ENCODE peak calls at places on chromosomes 12 and 14, in eight cellular contexts. G is lower lobe of right lung; P is CD8-positive, alpha-beta T cell; C is IMR-90; A is Panc1; S is heart right ventricle; F is PC-3; Q is naive thymus-derived CD4-positive, alpha-beta T cell. O is an unnamed sample.

GRCh38 chr14:69459122-69459521 is 25.4 kb upstream of the PLEKHD1 start:
- ATAC-seq in A (no peak), C (no peak), P (no peak), F (no peak), S (no peak), G (peak; percentile 89), Q (no peak), O (no peak)

GRCh38 chr14:41806355-41806975 is 199.8 kb downstream of the LRFN5 start:
- ATAC-seq in S (no peak), C (no peak), F (no peak), P (no peak), G (no peak), A (no peak), Q (no peak), O (no peak)

GRCh38 chr12:14418526-14418925 is 53.0 kb downstream of the ATF7IP start:
- ATAC-seq in A (no peak), G (peak; percentile 76), C (peak; percentile 32), S (peak; percentile 64), Q (peak; percentile 72), F (peak; percentile 18), P (peak; percentile 56), O (no peak)

GRCh38 chr12:132132609-132133430 is 11.3 kb downstream of the DDX51 start:
- ATAC-seq in G (no peak), F (no peak), A (peak; percentile 3), P (no peak), S (no peak), Q (peak; percentile 8), C (no peak), O (no peak)

GRCh38 chr14:35988972-35989690 is 163.0 kb downstream of the BRMS1L start:
- ATAC-seq in F (peak; percentile 89), G (no peak), S (no peak), A (no peak), Q (no peak), C (no peak), P (no peak), O (no peak)

GRCh38 chr12:121288158-121288848 is 8.2 kb downstream of the CAMKK2 start:
- ATAC-seq in P (no peak), S (no peak), F (no peak), A (no peak), C (no peak), G (peak; percentile 48), Q (peak; percentile 45), O (no peak)

GRCh38 chr12:25723286-25723685 is 170.2 kb upstream of the LMNTD1 start:
- ATAC-seq in P (no peak), A (no peak), G (no peak), F (peak; percentile 45), C (no peak), S (no peak), Q (no peak), O (peak; percentile 48)

GRCh38 chr12:68784015-68784414 is 24.0 kb upstream of the MDM2 start:
- ATAC-seq in G (peak; percentile 65), C (no peak), P (no peak), Q (peak; percentile 65), S (no peak), F (no peak), A (no peak), O (no peak)

GRCh38 chr12:92552412-92553108 is 150.2 kb upstream of the PLEKHG7 start:
- ATAC-seq in P (no peak), A (no peak), S (peak; percentile 35), G (peak; percentile 39), C (peak; percentile 51), Q (no peak), F (no peak), O (no peak)

GRCh38 chr14:77691259-77691658 is 16.6 kb downstream of the ALKBH1 start:
- ATAC-seq in S (peak; percentile 92), F (no peak), G (no peak), Q (no peak), C (no peak), P (no peak), A (no peak), O (no peak)

GRCh38 chr14:21537088-21537424 is 10.9 kb upstream of the SALL2 start:
- ATAC-seq in P (no peak), G (no peak), S (no peak), Q (no peak), F (no peak), C (no peak), A (no peak), O (no peak)

GRCh38 chr14:23436327-23437141 is 1.1 kb upstream of the MYH7 start:
- ATAC-seq in Q (no peak), S (peak; percentile 3), P (no peak), F (no peak), C (no peak), A (no peak), G (no peak), O (no peak)

GRCh38 chr14:95295600-95296376 is 23.9 kb downstream of the CLMN start:
- ATAC-seq in F (no peak), S (no peak), P (no peak), Q (no peak), C (no peak), A (no peak), G (no peak), O (no peak)

GRCh38 chr14:50835280-50835679 is 4.3 kb upstream of the NIN start:
- ATAC-seq in S (no peak), P (no peak), Q (no peak), F (no peak), G (no peak), A (no peak), C (no peak), O (no peak)

GRCh38 chr12:27460471-27460978 is 14.0 kb downstream of the SMCO2 start:
- ATAC-seq in Q (no peak), G (no peak), A (peak; percentile 54), F (peak; percentile 77), C (no peak), P (no peak), S (no peak), O (no peak)

GRCh38 chr12:132597333-132598283 is 12.8 kb downstream of the LRCOL1 start:
- ATAC-seq in Q (peak; percentile 43), S (no peak), P (peak; percentile 63), C (peak; percentile 31), G (no peak), F (no peak), A (no peak), O (no peak)

GRCh38 chr14:76987956-76988520 is 40.5 kb downstream of the IRF2BPL start:
- ATAC-seq in C (no peak), P (no peak), F (no peak), S (no peak), Q (no peak), A (no peak), G (no peak), O (no peak)

GRCh38 chr14:34203271-34203722 is 252.4 kb upstream of the EGLN3 start:
- ATAC-seq in F (peak; percentile 90), A (no peak), G (no peak), P (no peak), Q (no peak), S (no peak), C (no peak), O (no peak)

GRCh38 chr14:68293404-68293803 is 473.8 kb downstream of the RAD51B start:
- ATAC-seq in S (no peak), P (peak; percentile 42), A (no peak), G (no peak), F (no peak), C (no peak), Q (peak; percentile 54), O (no peak)

GRCh38 chr12:27453462-27453861 is 6.9 kb downstream of the SMCO2 start:
- ATAC-seq in G (no peak), F (no peak), Q (no peak), A (no peak), P (no peak), S (peak; percentile 59), C (no peak), O (no peak)

GRCh38 chr12:118513554-118513953 is 137.2 kb downstream of the SUDS3 start:
- ATAC-seq in S (no peak), G (no peak), F (no peak), Q (no peak), P (no peak), A (no peak), C (no peak), O (no peak)

GRCh38 chr12:66533767-66534166 is 145.1 kb downstream of the GRIP1 start:
- ATAC-seq in P (no peak), A (no peak), S (no peak), C (no peak), F (no peak), Q (no peak), G (no peak), O (no peak)

GRCh38 chr14:37590810-37591139 is 4.3 kb downstream of the FOXA1 start:
- ATAC-seq in F (no peak), A (no peak), S (no peak), G (no peak), Q (no peak), P (no peak), C (no peak), O (no peak)
- H3K27me3 ChIP-seq in F (no peaks in the 10 kb centered on the region), A (no peaks in the 10 kb centered on the region), S (peaks cover 99% of the 10 kb centered on the region), G (peaks cover 89% of the 10 kb centered on the region), Q (no peaks in the 10 kb centered on the region), P (peaks cover 13% of the 10 kb centered on the region), C (peaks cover 72% of the 10 kb centered on the region), O (peaks cover 100% of the 10 kb centered on the region)

GRCh38 chr14:29926701-29927595 is 699 bp downstream of the PRKD1 start:
- ATAC-seq in A (peak; percentile 69), P (no peak), S (peak; percentile 53), C (peak; percentile 53), Q (no peak), G (peak; percentile 72), F (peak; percentile 56), O (peak; percentile 57)
- H3K27me3 ChIP-seq in A (no peaks in the 10 kb centered on the region), P (peaks cover 12% of the 10 kb centered on the region), S (peaks cover 27% of the 10 kb centered on the region), C (no peaks in the 10 kb centered on the region), Q (no peaks in the 10 kb centered on the region), G (no peaks in the 10 kb centered on the region), F (no peaks in the 10 kb centered on the region), O (no peaks in the 10 kb centered on the region)

GRCh38 chr12:114288071-114288470 is 117.9 kb downstream of the TBX5 start:
- ATAC-seq in G (no peak), Q (no peak), A (no peak), C (no peak), P (no peak), S (no peak), F (no peak), O (no peak)

GRCh38 chr12:114291389-114292075 is 114.4 kb downstream of the TBX5 start:
- ATAC-seq in F (no peak), A (no peak), C (no peak), S (no peak), Q (no peak), P (no peak), G (no peak), O (no peak)

GRCh38 chr12:114286145-114286544 is 119.8 kb downstream of the TBX5 start:
- ATAC-seq in G (no peak), A (no peak), Q (no peak), S (no peak), C (no peak), P (no peak), F (no peak), O (no peak)

GRCh38 chr12:114285554-114285953 is 120.4 kb downstream of the TBX5 start:
- ATAC-seq in A (no peak), Q (no peak), P (no peak), F (no peak), G (no peak), S (no peak), C (no peak), O (no peak)
- H3K27me3 ChIP-seq in A (peaks cover 2% of the 10 kb centered on the region), Q (no peaks in the 10 kb centered on the region), P (peaks cover 8% of the 10 kb centered on the region), F (peaks cover 32% of the 10 kb centered on the region), G (no peaks in the 10 kb centered on the region), S (peaks cover 4% of the 10 kb centered on the region), C (peaks cover 33% of the 10 kb centered on the region), O (peaks cover 3% of the 10 kb centered on the region)

DNA sequence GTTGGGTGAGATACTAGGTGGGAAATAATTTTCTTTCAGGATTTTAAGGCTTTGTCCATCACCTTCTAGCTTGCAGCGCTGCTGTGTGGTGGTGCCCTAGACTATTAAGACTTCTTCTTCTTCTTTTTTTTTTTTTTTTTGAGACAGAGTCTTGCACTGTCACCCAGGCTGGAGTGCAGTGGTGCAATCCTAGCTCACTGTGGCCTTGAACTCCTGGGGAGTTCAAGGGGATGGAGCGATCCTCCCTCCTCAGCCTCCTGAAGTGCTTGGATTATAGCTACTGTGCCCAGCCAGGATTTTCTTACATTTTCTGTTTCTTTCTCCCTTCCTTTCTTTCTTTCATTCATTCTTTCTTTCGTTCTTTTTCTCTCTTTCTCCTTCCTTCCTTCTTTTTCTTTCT is 10.2 kb upstream of the MTA1 start:
- ATAC-seq in P (no peak), A (no peak), F (no peak), S (no peak), C (no peak), Q (peak; percentile 37), G (no peak), O (no peak)
- H3K27me3 ChIP-seq in P (peaks cover 4% of the 10 kb centered on the region), A (no peaks in the 10 kb centered on the region), F (no peaks in the 10 kb centered on the region), S (peaks cover 45% of the 10 kb centered on the region), C (no peaks in the 10 kb centered on the region), Q (peaks cover 12% of the 10 kb centered on the region), G (peaks cover 22% of the 10 kb centered on the region), O (peaks cover 41% of the 10 kb centered on the region)